ENCODE peak calls at places on chromosomes 6 and 20, in four cellular contexts. G, S, K and Y are unnamed samples.

GRCh38 chr6:21003780-21004541 is 469.7 kb downstream of the CDKAL1 start:
- DNase-seq in G (peak), S (no peak), K (no peak), Y (no peak)

GRCh38 chr6:37068523-37069270 is 63.2 kb downstream of the FGD2 start:
- DNase-seq in G (no peak), S (no peak), K (no peak), Y (no peak)

GRCh38 chr6:28953039-28953872 is 29.5 kb upstream of the TRIM27 start:
- DNase-seq in G (peak), S (no peak), K (peak), Y (peak)

GRCh38 chr20:41444821-41445220 is 78.2 kb upstream of the EMILIN3 start:
- DNase-seq in G (no peak), S (no peak), K (no peak), Y (no peak)

GRCh38 chr20:916125-916799 is at the start of gene ANGPT4:
- DNase-seq in G (no peak), S (no peak), K (no peak), Y (no peak)

GRCh38 chr6:137182654-137183073 is 9.2 kb upstream of the IL22RA2 start:
- DNase-seq in G (no peak), S (no peak), K (no peak), Y (no peak)

GRCh38 chr6:145372671-145373123 is 362.6 kb downstream of the EPM2A start:
- DNase-seq in G (peak), S (no peak), K (no peak), Y (peak)

GRCh38 chr6:98980814-98981213 is 33.1 kb upstream of the FBXL4 start:
- DNase-seq in G (peak), S (no peak), K (no peak), Y (no peak)

GRCh38 chr6:133012774-133013173 is 198.4 kb downstream of the RPS12 start:
- DNase-seq in G (no peak), S (no peak), K (no peak), Y (no peak)

GRCh38 chr6:44309092-44309491 is 4.1 kb downstream of the AARS2 start:
- DNase-seq in G (peak), S (no peak), K (no peak), Y (no peak)

GRCh38 chr6:158411998-158412397 is 99.7 kb downstream of the TULP4 start:
- DNase-seq in G (no peak), S (no peak), K (no peak), Y (no peak)

GRCh38 chr6:93675856-93676255 is 256.5 kb upstream of the EPHA7 start:
- DNase-seq in G (no peak), S (no peak), K (no peak), Y (no peak)

GRCh38 chr6:9732056-9732455 is 682.8 kb downstream of the TFAP2A start:
- DNase-seq in G (no peak), S (no peak), K (no peak), Y (no peak)

GRCh38 chr6:29975561-29975907 is 33.2 kb downstream of the HLA-A start:
- DNase-seq in G (no peak), S (no peak), K (no peak), Y (no peak)

GRCh38 chr6:151760486-151760885 is 47.0 kb upstream of the ESR1 start:
- DNase-seq in G (no peak), S (no peak), K (no peak), Y (no peak)

GRCh38 chr6:39388526-39389371 is 66.2 kb upstream of the KCNK16 start:
- DNase-seq in G (no peak), S (no peak), K (no peak), Y (no peak)

GRCh38 chr20:64163776-64164122 is 503 bp upstream of the MYT1 start:
- DNase-seq in G (no peak), S (no peak), K (no peak), Y (no peak)

GRCh38 chr6:79048611-79049010 is 29.4 kb downstream of the PHIP start:
- DNase-seq in G (peak), S (peak), K (no peak), Y (no peak)

GRCh38 chr20:46951840-46952497 is 57.3 kb downstream of the EYA2 start:
- DNase-seq in G (no peak), S (no peak), K (no peak), Y (no peak)

GRCh38 chr6:36912583-36912982 is 26.8 kb downstream of the C6orf89 start:
- DNase-seq in G (peak), S (no peak), K (peak), Y (peak)

GRCh38 chr20:38275815-38276550 is 15.4 kb upstream of the KIAA1755 start:
- DNase-seq in G (peak), S (peak), K (no peak), Y (no peak)

GRCh38 chr6:111198841-111199240 is 111.5 kb downstream of the SLC16A10 start:
- DNase-seq in G (no peak), S (no peak), K (no peak), Y (no peak)

GRCh38 chr6:10713962-10714361 is 8.9 kb upstream of the TMEM14C start:
- DNase-seq in G (no peak), S (no peak), K (no peak), Y (no peak)